ENCODE peak calls at places on chromosomes 4 and X, in nine cellular contexts. One of them, this sample, is unnamed.

GRCh38 chr4:24630937-24631336 is 46.6 kb upstream of the DHX15 start:
- DNase-seq in natural killer cell: no peak
- DNase-seq in osteocyte: no peak
- DNase-seq in breast epithelium: no peak
- DNase-seq in WTC11: no peak
- DNase-seq in mesothelial cell of epicardium: no peak
- DNase-seq in tibial nerve: no peak
- DNase-seq in K562: no peak
- DNase-seq in gastrocnemius medialis: no peak
- DNase-seq in this sample: no peak

GRCh38 chr4:167645358-167645757 is 411.1 kb upstream of the SPOCK3 start:
- DNase-seq in osteocyte: no peak
- DNase-seq in tibial nerve: no peak
- DNase-seq in gastrocnemius medialis: no peak
- DNase-seq in natural killer cell: no peak
- DNase-seq in K562: no peak
- DNase-seq in breast epithelium: no peak
- DNase-seq in mesothelial cell of epicardium: no peak
- DNase-seq in WTC11: no peak
- DNase-seq in this sample: no peak

GRCh38 chr4:37522996-37523395 is 163.2 kb downstream of the RELL1 start:
- DNase-seq in tibial nerve: no peak
- DNase-seq in osteocyte: no peak
- DNase-seq in mesothelial cell of epicardium: no peak
- DNase-seq in breast epithelium: no peak
- DNase-seq in K562: no peak
- DNase-seq in natural killer cell: no peak
- DNase-seq in WTC11: no peak
- DNase-seq in gastrocnemius medialis: no peak
- DNase-seq in this sample: no peak

GRCh38 chrX:1265061-1265460 is 3.6 kb upstream of the CSF2RA start:
- DNase-seq in natural killer cell: no peak
- DNase-seq in osteocyte: no peak
- DNase-seq in K562: no peak
- DNase-seq in breast epithelium: no peak
- DNase-seq in gastrocnemius medialis: no peak
- DNase-seq in mesothelial cell of epicardium: no peak
- DNase-seq in WTC11: no peak
- DNase-seq in tibial nerve: no peak
- DNase-seq in this sample: no peak

GRCh38 chr4:65502151-65502691 is 168.1 kb downstream of the EPHA5 start:
- DNase-seq in WTC11: no peak
- DNase-seq in natural killer cell: no peak
- DNase-seq in breast epithelium: no peak
- DNase-seq in gastrocnemius medialis: no peak
- DNase-seq in osteocyte: no peak
- DNase-seq in K562: no peak
- DNase-seq in tibial nerve: no peak
- DNase-seq in mesothelial cell of epicardium: no peak
- DNase-seq in this sample: no peak

GRCh38 chrX:70016513-70016912 is 33.2 kb downstream of the AWAT2 start:
- DNase-seq in gastrocnemius medialis: no peak
- DNase-seq in osteocyte: no peak
- DNase-seq in breast epithelium: no peak
- DNase-seq in tibial nerve: no peak
- DNase-seq in WTC11: no peak
- DNase-seq in natural killer cell: no peak
- DNase-seq in mesothelial cell of epicardium: no peak
- DNase-seq in K562: no peak
- DNase-seq in this sample: no peak

GRCh38 chr4:1538096-1538410 is 131.8 kb upstream of the NKX1-1 start:
- DNase-seq in natural killer cell: no peak
- DNase-seq in gastrocnemius medialis: no peak
- DNase-seq in tibial nerve: no peak
- DNase-seq in mesothelial cell of epicardium: no peak
- DNase-seq in K562: no peak
- DNase-seq in osteocyte: no peak
- DNase-seq in WTC11: no peak
- DNase-seq in breast epithelium: no peak
- DNase-seq in this sample: no peak

GRCh38 chr4:183335369-183335940 is 13.2 kb upstream of the CLDN24 start:
- DNase-seq in K562: no peak
- DNase-seq in breast epithelium: no peak
- DNase-seq in gastrocnemius medialis: no peak
- DNase-seq in osteocyte: no peak
- DNase-seq in mesothelial cell of epicardium: no peak
- DNase-seq in natural killer cell: no peak
- DNase-seq in tibial nerve: no peak
- DNase-seq in WTC11: no peak
- DNase-seq in this sample: peak; percentile 52

GRCh38 chrX:140123446-140123845 is 158.1 kb upstream of the CXorf66 start:
- DNase-seq in breast epithelium: no peak
- DNase-seq in gastrocnemius medialis: no peak
- DNase-seq in tibial nerve: no peak
- DNase-seq in osteocyte: no peak
- DNase-seq in mesothelial cell of epicardium: no peak
- DNase-seq in natural killer cell: no peak
- DNase-seq in K562: no peak
- DNase-seq in WTC11: peak; percentile 32
- DNase-seq in this sample: no peak

GRCh38 chrX:2261838-2262678 is 238.7 kb downstream of the DHRSX start:
- DNase-seq in natural killer cell: no peak
- DNase-seq in osteocyte: no peak
- DNase-seq in breast epithelium: no peak
- DNase-seq in WTC11: no peak
- DNase-seq in tibial nerve: no peak
- DNase-seq in K562: no peak
- DNase-seq in mesothelial cell of epicardium: no peak
- DNase-seq in gastrocnemius medialis: no peak
- DNase-seq in this sample: no peak

GRCh38 chr4:14415146-14415545 is 587.1 kb upstream of the CPEB2 start:
- DNase-seq in WTC11: no peak
- DNase-seq in gastrocnemius medialis: no peak
- DNase-seq in breast epithelium: no peak
- DNase-seq in osteocyte: no peak
- DNase-seq in natural killer cell: no peak
- DNase-seq in mesothelial cell of epicardium: no peak
- DNase-seq in tibial nerve: no peak
- DNase-seq in K562: no peak
- DNase-seq in this sample: no peak

GRCh38 chr4:163540977-163541376 is 46.5 kb downstream of the TMA16 start:
- DNase-seq in natural killer cell: no peak
- DNase-seq in K562: no peak
- DNase-seq in WTC11: no peak
- DNase-seq in mesothelial cell of epicardium: no peak
- DNase-seq in breast epithelium: no peak
- DNase-seq in osteocyte: no peak
- DNase-seq in gastrocnemius medialis: no peak
- DNase-seq in tibial nerve: no peak
- DNase-seq in this sample: peak; percentile 20

GRCh38 chr4:163534056-163534455 is 39.6 kb downstream of the TMA16 start:
- DNase-seq in tibial nerve: no peak
- DNase-seq in WTC11: no peak
- DNase-seq in gastrocnemius medialis: no peak
- DNase-seq in mesothelial cell of epicardium: no peak
- DNase-seq in breast epithelium: no peak
- DNase-seq in osteocyte: no peak
- DNase-seq in natural killer cell: no peak
- DNase-seq in K562: no peak
- DNase-seq in this sample: no peak

GRCh38 chr4:163540448-163540847 is 46.0 kb downstream of the TMA16 start:
- DNase-seq in mesothelial cell of epicardium: no peak
- DNase-seq in breast epithelium: no peak
- DNase-seq in WTC11: no peak
- DNase-seq in gastrocnemius medialis: no peak
- DNase-seq in osteocyte: no peak
- DNase-seq in natural killer cell: no peak
- DNase-seq in K562: no peak
- DNase-seq in tibial nerve: no peak
- DNase-seq in this sample: no peak

GRCh38 chr4:163536101-163536500 is 41.6 kb downstream of the TMA16 start:
- DNase-seq in tibial nerve: no peak
- DNase-seq in gastrocnemius medialis: no peak
- DNase-seq in WTC11: no peak
- DNase-seq in natural killer cell: no peak
- DNase-seq in osteocyte: no peak
- DNase-seq in breast epithelium: no peak
- DNase-seq in mesothelial cell of epicardium: no peak
- DNase-seq in K562: no peak
- DNase-seq in this sample: no peak

DNA sequence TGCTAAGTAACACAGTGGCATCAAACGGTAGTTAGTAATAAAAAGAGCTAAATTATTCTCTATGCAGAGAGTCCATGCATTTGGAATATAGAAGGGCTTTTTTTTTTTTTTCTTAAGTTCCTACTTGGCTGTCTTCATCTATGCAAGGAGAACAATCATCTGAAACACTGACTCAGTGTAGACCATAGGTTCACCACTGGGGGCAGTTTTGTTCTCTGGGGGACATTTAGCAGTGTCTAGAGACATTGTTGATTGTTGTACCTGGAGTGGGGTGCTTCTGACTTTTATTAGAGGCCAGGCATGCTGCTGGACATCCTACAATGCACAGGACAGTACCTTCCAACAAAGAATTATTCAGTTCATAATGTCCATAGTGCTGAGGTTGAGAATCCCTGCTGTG is 41.2 kb downstream of the TMA16 start:
- DNase-seq in tibial nerve: no peak
- DNase-seq in natural killer cell: no peak
- DNase-seq in breast epithelium: no peak
- DNase-seq in WTC11: no peak
- DNase-seq in K562: no peak
- DNase-seq in osteocyte: no peak
- DNase-seq in mesothelial cell of epicardium: no peak
- DNase-seq in gastrocnemius medialis: no peak
- DNase-seq in this sample: no peak
- TF ChIP-seq CTCF in tibial nerve: no peak
- TF ChIP-seq CTCF in natural killer cell: no peak
- TF ChIP-seq CTCF in breast epithelium: no peak
- TF ChIP-seq CTCF in WTC11: no peak
- TF ChIP-seq CTCF in K562: no peak
- TF ChIP-seq CTCF in osteocyte: no peak
- TF ChIP-seq CTCF in mesothelial cell of epicardium: no peak
- TF ChIP-seq CTCF in gastrocnemius medialis: no peak
- TF ChIP-seq CTCF in this sample: no peak

GRCh38 chrX:66498672-66499296 is 140.1 kb downstream of the EDA2R start:
- DNase-seq in tibial nerve: no peak
- DNase-seq in osteocyte: no peak
- DNase-seq in natural killer cell: no peak
- DNase-seq in K562: no peak
- DNase-seq in breast epithelium: no peak
- DNase-seq in WTC11: no peak
- DNase-seq in mesothelial cell of epicardium: no peak
- DNase-seq in gastrocnemius medialis: no peak
- DNase-seq in this sample: no peak

GRCh38 chrX:66504481-66504880 is 134.4 kb downstream of the EDA2R start:
- DNase-seq in gastrocnemius medialis: no peak
- DNase-seq in WTC11: no peak
- DNase-seq in K562: no peak
- DNase-seq in natural killer cell: no peak
- DNase-seq in tibial nerve: no peak
- DNase-seq in mesothelial cell of epicardium: no peak
- DNase-seq in breast epithelium: no peak
- DNase-seq in osteocyte: no peak
- DNase-seq in this sample: no peak
- TF ChIP-seq CTCF in gastrocnemius medialis: no peak
- TF ChIP-seq CTCF in WTC11: no peak
- TF ChIP-seq CTCF in K562: no peak
- TF ChIP-seq CTCF in natural killer cell: no peak
- TF ChIP-seq CTCF in tibial nerve: no peak
- TF ChIP-seq CTCF in mesothelial cell of epicardium: no peak
- TF ChIP-seq CTCF in breast epithelium: no peak
- TF ChIP-seq CTCF in osteocyte: no peak
- TF ChIP-seq CTCF in this sample: no peak

DNA sequence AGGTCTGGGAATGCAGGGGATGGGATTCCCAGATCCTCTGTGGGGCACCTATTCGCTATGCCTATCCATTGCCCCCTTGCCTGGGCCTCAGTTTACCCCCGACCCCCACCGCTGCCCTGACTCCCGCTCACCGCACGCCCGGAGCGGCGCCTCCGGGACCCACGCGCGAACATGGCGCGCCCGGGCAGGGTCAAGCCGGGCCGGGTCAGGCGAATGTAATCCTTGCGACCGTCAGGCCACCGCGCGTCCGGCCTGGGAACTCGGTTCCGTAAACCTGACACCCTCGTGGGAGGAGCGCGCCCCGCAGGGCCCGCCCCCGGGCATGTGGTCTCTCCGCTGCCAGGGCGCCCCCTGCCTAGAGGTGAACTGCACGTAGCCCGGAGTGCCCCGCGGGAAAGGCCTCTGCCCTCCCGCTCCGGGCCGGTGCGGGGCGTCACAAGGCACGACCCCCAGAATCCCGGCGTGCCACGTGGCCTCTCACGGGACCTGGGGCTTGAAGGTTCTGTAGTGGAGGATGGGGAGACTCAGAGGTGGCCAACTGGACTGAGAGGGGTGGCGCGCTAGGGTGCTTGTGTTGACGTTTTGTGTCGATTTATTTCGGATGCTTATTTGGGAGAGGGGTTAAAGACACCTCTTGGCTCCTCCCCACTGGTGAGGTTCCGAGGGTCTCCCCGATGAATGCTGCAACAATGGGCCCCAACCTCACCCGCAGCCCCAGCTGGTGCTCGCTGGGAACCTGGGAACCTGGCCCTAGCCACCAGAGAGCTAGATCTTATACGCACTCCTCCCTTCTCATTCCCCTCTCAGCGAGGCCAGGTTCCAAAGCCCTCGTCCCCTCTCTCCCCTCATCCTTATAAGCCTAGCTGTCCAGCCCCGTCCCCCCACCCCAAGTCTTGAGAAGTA is at the start of gene PRICKLE3:
- DNase-seq in breast epithelium: peak; percentile 61
- DNase-seq in mesothelial cell of epicardium: no peak
- DNase-seq in natural killer cell: peak; percentile 67
- DNase-seq in osteocyte: no peak
- DNase-seq in WTC11: peak; percentile 82
- DNase-seq in tibial nerve: peak; percentile 68
- DNase-seq in K562: peak; percentile 77
- DNase-seq in gastrocnemius medialis: peak; percentile 86
- DNase-seq in this sample: no peak
- TF ChIP-seq CTCF in breast epithelium: no peak
- TF ChIP-seq CTCF in mesothelial cell of epicardium: no peak
- TF ChIP-seq CTCF in natural killer cell: peak; percentile 35
- TF ChIP-seq CTCF in osteocyte: peak; percentile 26
- TF ChIP-seq CTCF in WTC11: no peak
- TF ChIP-seq CTCF in tibial nerve: peak; percentile 31
- TF ChIP-seq CTCF in K562: peak; percentile 65
- TF ChIP-seq CTCF in gastrocnemius medialis: peak; percentile 38
- TF ChIP-seq CTCF in this sample: peak; percentile 23

GRCh38 chr4:154018659-154019058 is 229.8 kb upstream of the SFRP2 start:
- DNase-seq in natural killer cell: no peak
- DNase-seq in mesothelial cell of epicardium: no peak
- DNase-seq in gastrocnemius medialis: no peak
- DNase-seq in WTC11: peak; percentile 67
- DNase-seq in osteocyte: no peak
- DNase-seq in tibial nerve: no peak
- DNase-seq in breast epithelium: no peak
- DNase-seq in K562: no peak
- DNase-seq in this sample: no peak

GRCh38 chr4:154029171-154029570 is 240.3 kb upstream of the SFRP2 start:
- DNase-seq in mesothelial cell of epicardium: no peak
- DNase-seq in natural killer cell: no peak
- DNase-seq in tibial nerve: no peak
- DNase-seq in osteocyte: no peak
- DNase-seq in gastrocnemius medialis: no peak
- DNase-seq in WTC11: no peak
- DNase-seq in K562: no peak
- DNase-seq in breast epithelium: no peak
- DNase-seq in this sample: no peak

GRCh38 chr4:154024097-154024496 is 235.2 kb upstream of the SFRP2 start:
- DNase-seq in K562: peak; percentile 15
- DNase-seq in gastrocnemius medialis: no peak
- DNase-seq in breast epithelium: no peak
- DNase-seq in tibial nerve: no peak
- DNase-seq in osteocyte: no peak
- DNase-seq in natural killer cell: no peak
- DNase-seq in mesothelial cell of epicardium: no peak
- DNase-seq in WTC11: peak; percentile 39
- DNase-seq in this sample: no peak
- TF ChIP-seq CTCF in K562: peak; percentile 59
- TF ChIP-seq CTCF in gastrocnemius medialis: no peak
- TF ChIP-seq CTCF in breast epithelium: peak; percentile 43
- TF ChIP-seq CTCF in tibial nerve: no peak
- TF ChIP-seq CTCF in osteocyte: peak; percentile 19
- TF ChIP-seq CTCF in natural killer cell: no peak
- TF ChIP-seq CTCF in mesothelial cell of epicardium: no peak
- TF ChIP-seq CTCF in WTC11: no peak
- TF ChIP-seq CTCF in this sample: no peak

This sample was measured in AG09319.